ENCODE peak calls at places on chromosomes 13 and 19, in seven cellular contexts. J is H9, H is mesendoderm, P is H1, L is trophoblast cell, K is IMR-90, T is mesenchymal stem cell. S is an unnamed sample.

GRCh38 chr13:50387124-50387581 is 371.9 kb downstream of the KCNRG start:
- DNase-seq in J (peak), H (peak), P (peak), L (peak), K (peak), T (peak), S (peak)

GRCh38 chr13:27783111-27783510 is 9.2 kb upstream of the GSX1 start:
- DNase-seq in J (peak), H (peak), P (no peak), L (no peak), K (peak), T (peak), S (no peak)

GRCh38 chr13:30466841-30467252 is 1.1 kb upstream of the HMGB1 start:
- DNase-seq in J (no peak), H (peak), P (no peak), L (no peak), K (peak), T (peak), S (no peak)

GRCh38 chr13:50646070-50646469 is 197.4 kb downstream of the DLEU7 start:
- DNase-seq in J (no peak), H (no peak), P (no peak), L (peak), K (no peak), T (no peak), S (no peak)

GRCh38 chr19:1977116-1977515 is 36.1 kb downstream of the CSNK1G2 start:
- DNase-seq in J (no peak), H (no peak), P (no peak), L (no peak), K (no peak), T (no peak), S (no peak)

GRCh38 chr13:41611385-41611784 is 154.0 kb downstream of the RGCC start:
- DNase-seq in J (no peak), H (no peak), P (no peak), L (no peak), K (no peak), T (no peak), S (no peak)

GRCh38 chr13:31818236-31818635 is 78.9 kb downstream of the RXFP2 start:
- DNase-seq in J (no peak), H (no peak), P (no peak), L (no peak), K (no peak), T (no peak), S (no peak)

GRCh38 chr19:46978470-46978869 is 41.2 kb upstream of the NPAS1 start:
- DNase-seq in J (no peak), H (no peak), P (no peak), L (no peak), K (no peak), T (no peak), S (no peak)

GRCh38 chr13:29524176-29524575 is 71.3 kb downstream of the SLC7A1 start:
- DNase-seq in J (no peak), H (no peak), P (no peak), L (no peak), K (no peak), T (no peak), S (no peak)

GRCh38 chr13:101916758-101917474 is 464.4 kb downstream of the ITGBL1 start:
- DNase-seq in J (no peak), H (no peak), P (no peak), L (no peak), K (no peak), T (no peak), S (no peak)

GRCh38 chr13:38223093-38223492 is 126.6 kb upstream of the UFM1 start:
- DNase-seq in J (no peak), H (peak), P (no peak), L (no peak), K (peak), T (peak), S (peak)

GRCh38 chr19:46955813-46956371 is 63.7 kb upstream of the NPAS1 start:
- DNase-seq in J (no peak), H (no peak), P (no peak), L (no peak), K (no peak), T (no peak), S (no peak)

DNA sequence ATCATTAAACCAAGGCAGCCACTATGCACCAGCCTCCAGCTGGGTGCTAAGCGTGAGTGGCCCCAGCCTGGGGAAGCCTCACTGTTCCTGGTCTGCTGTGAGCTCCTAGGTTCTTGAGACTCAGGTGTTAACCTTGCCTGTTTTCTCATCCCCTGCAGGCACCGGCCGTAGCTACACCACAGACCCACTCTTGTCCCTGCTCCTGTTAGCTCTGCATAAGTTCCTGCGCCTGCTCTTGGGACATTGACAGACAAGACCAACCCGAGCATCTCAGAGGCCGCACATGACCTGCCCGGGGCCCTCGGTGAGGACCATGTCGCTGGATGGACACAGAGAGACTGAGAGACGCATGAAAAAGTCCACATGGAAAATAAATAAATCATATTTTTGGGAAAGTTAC is 37.9 kb downstream of the VSTM2B start:
- DNase-seq in J (no peak), H (no peak), P (no peak), L (no peak), K (no peak), T (no peak), S (no peak)
- H2BK120ac ChIP-seq in J (no peak), H (no peak), P (no peak), L (no peak), K (no peak), T (no peak), S (no peak)

DNA sequence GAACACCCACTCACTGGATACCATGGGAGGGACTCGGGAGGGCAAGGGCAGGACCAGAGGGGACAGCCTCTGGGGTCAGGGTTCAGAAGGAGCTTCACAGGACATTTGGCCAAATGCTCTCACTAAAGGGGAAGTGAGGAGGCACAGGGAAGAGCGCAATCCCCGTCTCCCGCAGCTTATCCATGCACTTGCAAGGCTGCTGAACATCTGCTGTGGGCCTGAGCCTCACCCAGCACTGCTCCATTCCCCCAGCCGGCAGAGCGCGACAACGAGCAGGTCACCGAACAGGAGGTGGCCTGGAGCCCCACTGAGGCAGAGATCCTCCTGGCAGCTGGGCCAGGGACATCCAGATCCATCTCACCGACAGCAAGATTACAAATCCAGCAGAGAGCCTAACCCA is 23.3 kb downstream of the ELAVL1 start:
- DNase-seq in J (no peak), H (no peak), P (no peak), L (no peak), K (no peak), T (no peak), S (no peak)
- H2BK120ac ChIP-seq in J (no peak), H (no peak), P (no peak), L (no peak), K (no peak), T (no peak), S (no peak)

GRCh38 chr19:28386080-28386869 is 826.7 kb downstream of the UQCRFS1 start:
- DNase-seq in J (no peak), H (no peak), P (no peak), L (no peak), K (no peak), T (no peak), S (no peak)

GRCh38 chr19:28388988-28389387 is 824.0 kb downstream of the UQCRFS1 start:
- DNase-seq in J (no peak), H (no peak), P (no peak), L (no peak), K (no peak), T (no peak), S (no peak)

GRCh38 chr19:28387507-28387906 is 825.4 kb downstream of the UQCRFS1 start:
- DNase-seq in J (no peak), H (no peak), P (no peak), L (no peak), K (no peak), T (no peak), S (no peak)
- H2BK120ac ChIP-seq in J (no peak), H (no peak), P (no peak), L (no peak), K (no peak), T (no peak), S (no peak)

DNA sequence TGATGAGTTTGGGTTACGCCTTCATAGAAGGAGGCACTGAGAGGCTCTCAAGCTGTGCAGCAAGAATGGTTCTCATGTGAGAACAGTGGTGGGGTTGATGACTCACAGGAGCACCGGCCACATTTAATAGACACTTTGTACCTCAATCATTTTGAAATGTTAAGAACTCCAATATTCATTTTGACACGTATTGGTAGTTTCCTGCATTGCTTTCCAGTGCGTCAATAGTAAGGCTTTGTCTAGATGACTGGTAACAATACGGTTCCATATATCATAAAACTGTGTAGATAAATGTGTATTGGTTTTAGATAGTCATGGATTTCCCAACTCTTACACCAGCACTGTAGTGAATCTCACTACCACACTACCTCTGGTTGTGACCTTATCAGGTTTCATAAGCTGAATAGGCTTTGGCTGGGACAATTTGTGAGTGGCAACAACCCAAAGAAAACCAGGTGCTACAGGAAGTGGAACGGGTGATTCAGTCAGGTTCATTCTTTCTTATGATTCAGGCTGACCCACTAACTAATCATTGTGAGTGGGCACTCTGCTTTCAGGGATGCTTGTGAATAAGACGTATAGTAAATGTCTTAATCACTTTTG is 362.6 kb downstream of the KLF5 start:
- DNase-seq in J (no peak), H (no peak), P (no peak), L (no peak), K (peak), T (no peak), S (no peak)
- H2BK120ac ChIP-seq in J (no peak), H (no peak), P (no peak), L (no peak), K (no peak), T (no peak), S (no peak)

GRCh38 chr19:11225172-11225571 is 14.2 kb upstream of the ANGPTL8 start:
- DNase-seq in J (no peak), H (no peak), P (no peak), L (no peak), K (no peak), T (no peak), S (no peak)

GRCh38 chr19:11224429-11224828 is 15.0 kb upstream of the ANGPTL8 start:
- DNase-seq in J (no peak), H (no peak), P (no peak), L (no peak), K (no peak), T (no peak), S (no peak)

GRCh38 chr19:11225815-11226214 is 13.6 kb upstream of the ANGPTL8 start:
- DNase-seq in J (no peak), H (no peak), P (no peak), L (no peak), K (no peak), T (no peak), S (no peak)

GRCh38 chr19:11226716-11227166 is 12.7 kb upstream of the ANGPTL8 start:
- DNase-seq in J (no peak), H (peak), P (no peak), L (no peak), K (no peak), T (no peak), S (no peak)

GRCh38 chr19:11227201-11227886 is 12.1 kb upstream of the ANGPTL8 start:
- DNase-seq in J (peak), H (peak), P (peak), L (peak), K (no peak), T (no peak), S (no peak)
- H2BK120ac ChIP-seq in J (no peak), H (no peak), P (no peak), L (no peak), K (no peak), T (no peak), S (no peak)